ENCODE peak calls at places on chromosomes 4 and X, in ten cellular contexts. Y is fibroblast of mammary gland, E is heart left ventricle, M is neuronal stem cell, G is cardiac muscle cell, H is ascending aorta, O is fibroblast of villous mesenchyme, S is HCT116, A is epithelial cell of proximal tubule, V is left ventricle myocardium inferior. I is an unnamed sample.

GRCh38 chr4:129344058-129344457 is 248.1 kb downstream of the C4orf33 start:
- DNase-seq in O (peak), Y (peak), G (peak), V (no peak), H (no peak), E (no peak), S (peak), M (peak), A (peak), I (no peak)

GRCh38 chr4:163384434-163384833 is 40.7 kb downstream of the NPY5R start:
- DNase-seq in S (no peak), E (no peak), Y (no peak), G (no peak), V (no peak), O (no peak), H (no peak), A (no peak), M (no peak), I (no peak)

GRCh38 chr4:3054169-3054759 is 20.1 kb downstream of the HTT-AS start:
- DNase-seq in V (no peak), M (no peak), S (peak), O (no peak), E (no peak), H (no peak), G (no peak), A (no peak), Y (no peak), I (no peak)

GRCh38 chr4:150098214-150098613 is 20.0 kb downstream of the DCLK2 start:
- DNase-seq in H (no peak), G (peak), A (no peak), Y (peak), S (no peak), O (no peak), E (no peak), V (no peak), M (no peak), I (no peak)

GRCh38 chr4:105748222-105748621 is 39.6 kb downstream of the GSTCD start:
- DNase-seq in M (no peak), S (no peak), A (no peak), G (no peak), O (no peak), Y (no peak), E (no peak), V (no peak), H (no peak), I (no peak)

GRCh38 chrX:130097507-130098201 is 12.6 kb downstream of the ELF4 start:
- DNase-seq in S (no peak), M (no peak), G (no peak), O (peak), V (no peak), Y (no peak), A (no peak), H (no peak), E (no peak), I (no peak)

GRCh38 chr4:38015886-38016515 is 55.8 kb downstream of the PTTG2 start:
- DNase-seq in Y (no peak), G (no peak), A (no peak), V (no peak), E (no peak), O (no peak), S (no peak), M (no peak), H (no peak), I (no peak)

GRCh38 chrX:15269618-15270521 is at the start of gene ASB9:
- DNase-seq in S (peak), M (no peak), E (peak), G (peak), O (peak), H (no peak), A (peak), V (no peak), Y (peak), I (peak)

GRCh38 chrX:154827624-154828408 is 6.6 kb downstream of the SMIM9 start:
- DNase-seq in M (no peak), H (no peak), V (no peak), Y (no peak), S (no peak), E (no peak), G (no peak), O (no peak), A (no peak), I (no peak)

GRCh38 chr4:86564795-86565194 is 29.3 kb upstream of the PTPN13 start:
- DNase-seq in S (no peak), A (no peak), Y (peak), G (no peak), M (no peak), O (peak), V (no peak), E (no peak), H (no peak), I (no peak)

GRCh38 chrX:140434347-140434746 is 70.5 kb downstream of the SOX3 start:
- DNase-seq in M (no peak), H (no peak), E (no peak), O (no peak), Y (no peak), V (no peak), S (no peak), A (no peak), G (no peak), I (no peak)

GRCh38 chrX:30308263-30309138 is 689 bp downstream of the NR0B1 start:
- DNase-seq in H (no peak), A (no peak), V (no peak), M (peak), G (peak), E (no peak), O (no peak), Y (peak), S (no peak), I (no peak)

GRCh38 chrX:93354651-93355050 is 318.7 kb downstream of the NAP1L3 start:
- DNase-seq in G (no peak), H (no peak), E (no peak), V (no peak), S (no peak), Y (no peak), O (no peak), M (no peak), A (no peak), I (no peak)

GRCh38 chr4:184163813-184164212 is 53.9 kb downstream of the ENPP6 start:
- DNase-seq in O (no peak), Y (peak), H (no peak), E (peak), V (peak), A (no peak), M (no peak), G (peak), S (no peak), I (no peak)

GRCh38 chr4:121977251-121978168 is 25.6 kb upstream of the TRPC3 start:
- DNase-seq in A (no peak), V (no peak), S (no peak), G (peak), Y (no peak), E (no peak), M (no peak), H (no peak), O (peak), I (no peak)

GRCh38 chrX:16649858-16650257 is at the start of gene S100G:
- DNase-seq in E (no peak), O (no peak), Y (no peak), M (no peak), S (no peak), G (no peak), H (no peak), V (no peak), A (no peak), I (no peak)

GRCh38 chrX:103791233-103791632 is 14.6 kb downstream of the PLP1 start:
- DNase-seq in V (no peak), O (no peak), M (no peak), H (no peak), S (no peak), A (no peak), G (no peak), Y (no peak), E (no peak), I (no peak)

GRCh38 chr4:32025840-32026459 is 1305.8 kb downstream of the PCDH7 start:
- DNase-seq in A (peak), Y (peak), H (no peak), G (peak), E (no peak), V (no peak), M (no peak), O (no peak), S (peak), I (no peak)

GRCh38 chr4:52750819-52751348 is 341 bp downstream of the ERVMER34-1 start:
- DNase-seq in H (no peak), A (no peak), Y (peak), O (no peak), S (peak), V (no peak), E (no peak), M (no peak), G (no peak), I (no peak)

GRCh38 chrX:71618303-71618721 is at the start of gene CXCR3:
- DNase-seq in M (no peak), G (peak), O (no peak), E (peak), V (peak), H (no peak), Y (no peak), A (no peak), S (no peak), I (peak)

GRCh38 chr4:185332575-185333464 is 62.9 kb downstream of the LRP2BP start:
- DNase-seq in O (no peak), G (no peak), E (no peak), M (no peak), H (no peak), A (no peak), Y (no peak), V (no peak), S (no peak), I (no peak)

GRCh38 chrX:69177511-69178162 is 12.4 kb upstream of the PJA1 start:
- DNase-seq in H (no peak), Y (no peak), M (no peak), E (no peak), O (no peak), A (no peak), G (no peak), S (no peak), V (no peak), I (no peak)

GRCh38 chr4:37244583-37245390 is at the start of gene NWD2:
- DNase-seq in O (no peak), V (no peak), M (peak), H (no peak), E (no peak), A (no peak), Y (no peak), S (no peak), G (peak), I (no peak)

GRCh38 chrX:119942173-119942819 is 1.3 kb downstream of the NKAP start:
- DNase-seq in V (no peak), S (no peak), G (no peak), A (no peak), H (no peak), O (peak), Y (no peak), E (no peak), M (no peak), I (no peak)

GRCh38 chr4:8353912-8354453 is 84.4 kb downstream of the HTRA3 start:
- DNase-seq in S (no peak), V (no peak), Y (peak), A (no peak), M (no peak), O (peak), E (no peak), H (no peak), G (peak), I (no peak)

GRCh38 chr4:83115656-83116285 is 1.2 kb upstream of the PLAC8 start:
- DNase-seq in V (no peak), G (no peak), S (no peak), A (no peak), E (no peak), O (no peak), M (no peak), Y (no peak), H (no peak), I (no peak)
- H3K4me3 ChIP-seq in V (no peak), G (no peak), S (no peak), A (no peak), E (no peak), O (no peak), M (no peak), Y (no peak), H (no peak), I (no peak)

GRCh38 chr4:154152546-154152945 is 339.1 kb downstream of the DCHS2 start:
- DNase-seq in V (no peak), O (no peak), E (no peak), S (no peak), Y (no peak), A (no peak), M (no peak), G (no peak), H (no peak), I (no peak)
- H3K4me3 ChIP-seq in V (no peak), O (no peak), E (no peak), S (no peak), Y (no peak), A (no peak), M (no peak), G (no peak), H (no peak), I (no peak)

DNA sequence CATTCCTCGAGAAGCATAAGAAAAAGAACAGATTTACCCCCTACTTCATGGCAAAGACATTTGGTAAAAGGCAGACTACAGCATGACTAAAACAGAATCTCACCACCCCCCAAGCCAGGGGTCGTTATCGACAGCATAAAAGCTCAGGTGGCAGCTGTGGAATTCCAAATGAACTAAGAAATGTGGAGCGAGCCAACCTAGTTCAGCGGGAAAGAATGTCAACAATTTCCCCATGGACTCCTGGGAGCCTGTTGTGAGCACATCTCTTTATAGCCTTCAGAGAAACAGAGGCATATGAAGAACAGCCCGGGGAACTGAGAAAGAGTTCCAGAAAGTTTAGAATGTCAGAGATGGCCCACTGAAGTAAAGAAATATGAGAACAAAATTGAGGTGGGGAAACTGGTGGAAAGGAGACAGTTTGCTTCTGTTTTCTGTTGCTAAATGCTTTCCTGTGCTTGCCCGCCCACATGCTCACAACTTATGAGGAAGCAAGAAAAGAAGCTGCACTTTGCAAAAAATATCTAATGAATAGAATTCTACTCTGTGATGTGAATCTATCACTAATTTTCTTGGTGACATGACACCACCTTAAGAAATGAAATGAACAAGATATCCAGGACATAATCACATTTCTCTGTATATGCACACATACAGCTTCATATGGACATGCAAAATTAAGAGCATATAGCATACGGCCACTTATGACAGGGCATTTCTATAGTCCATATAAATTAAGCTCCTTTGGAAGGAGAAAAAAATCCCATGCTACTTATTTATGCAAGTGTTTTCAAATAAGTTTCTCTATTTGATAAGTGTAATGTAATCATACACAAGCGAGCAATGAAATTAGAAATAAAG is 135.3 kb upstream of the MID1 start:
- DNase-seq in H (no peak), E (no peak), M (peak), G (peak), O (peak), S (no peak), A (peak), V (no peak), Y (peak), I (no peak)
- H3K4me3 ChIP-seq in H (peak), E (no peak), M (no peak), G (no peak), O (no peak), S (peak), A (no peak), V (no peak), Y (no peak), I (no peak)

GRCh38 chr4:142129473-142129872 is 493.1 kb downstream of the IL15 start:
- DNase-seq in E (no peak), A (no peak), O (no peak), V (no peak), G (no peak), M (no peak), S (no peak), H (no peak), Y (no peak), I (no peak)

GRCh38 chr4:142126890-142127497 is 490.6 kb downstream of the IL15 start:
- DNase-seq in G (peak), A (no peak), S (peak), O (peak), H (no peak), M (peak), Y (peak), V (no peak), E (peak), I (peak)

GRCh38 chr4:142129931-142130330 is 493.5 kb downstream of the IL15 start:
- DNase-seq in A (no peak), E (no peak), S (no peak), Y (no peak), H (no peak), V (no peak), O (no peak), M (no peak), G (no peak), I (no peak)

GRCh38 chr4:142130636-142131035 is 494.3 kb downstream of the IL15 start:
- DNase-seq in M (no peak), V (no peak), S (no peak), A (no peak), Y (no peak), O (no peak), E (no peak), G (no peak), H (no peak), I (no peak)

DNA sequence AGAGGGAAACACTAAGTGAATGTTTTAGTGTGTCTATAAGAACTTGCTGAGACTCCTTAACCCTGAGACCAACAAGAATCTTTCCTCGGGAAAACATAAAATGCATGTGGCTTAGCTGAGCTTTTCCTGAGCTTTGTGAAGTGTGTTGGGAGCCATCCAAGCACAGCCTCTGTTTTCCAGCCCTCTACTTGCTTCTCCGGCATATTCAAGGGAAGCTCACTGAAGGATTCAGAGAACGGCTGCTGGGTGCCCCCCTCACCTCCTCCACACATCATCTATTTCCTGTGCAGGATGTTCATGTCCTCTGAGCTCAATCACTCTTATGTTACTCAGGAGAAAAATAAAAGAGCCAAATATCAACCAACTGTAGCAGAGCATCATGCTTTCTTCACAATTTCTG is 492.1 kb downstream of the IL15 start:
- DNase-seq in M (no peak), E (peak), O (peak), S (no peak), Y (no peak), H (no peak), A (no peak), V (no peak), G (peak), I (no peak)
- H3K4me3 ChIP-seq in M (no peak), E (no peak), O (no peak), S (no peak), Y (no peak), H (no peak), A (no peak), V (no peak), G (no peak), I (no peak)

I was measured in Jurkat, Clone E6-1.